ENCODE peak calls at places on chromosomes 6 and 20, in five cellular contexts. One of them, this sample, is unnamed.

GRCh38 chr20:10216146-10216741 is 2.4 kb upstream of the SNAP25 start:
- DNase-seq in AG04450: no peak
- DNase-seq in PC-3: no peak
- DNase-seq in fibroblast of pulmonary artery: no peak
- DNase-seq in fibroblast of the aortic adventitia: no peak
- DNase-seq in this sample: peak

GRCh38 chr20:44026932-44027685 is 112.5 kb downstream of the TOX2 start:
- DNase-seq in fibroblast of the aortic adventitia: no peak
- DNase-seq in fibroblast of pulmonary artery: no peak
- DNase-seq in PC-3: no peak
- DNase-seq in AG04450: no peak
- DNase-seq in this sample: peak

GRCh38 chr6:68635706-68636513 is 828 bp downstream of the ADGRB3 start:
- DNase-seq in fibroblast of the aortic adventitia: peak
- DNase-seq in fibroblast of pulmonary artery: peak
- DNase-seq in PC-3: no peak
- DNase-seq in AG04450: no peak
- DNase-seq in this sample: peak

GRCh38 chr20:62707981-62708521 is 585 bp upstream of the NTSR1 start:
- DNase-seq in fibroblast of the aortic adventitia: no peak
- DNase-seq in PC-3: peak
- DNase-seq in fibroblast of pulmonary artery: no peak
- DNase-seq in AG04450: no peak
- DNase-seq in this sample: no peak

GRCh38 chr20:7829776-7830175 is 110.5 kb downstream of the HAO1 start:
- DNase-seq in fibroblast of the aortic adventitia: no peak
- DNase-seq in fibroblast of pulmonary artery: no peak
- DNase-seq in AG04450: no peak
- DNase-seq in PC-3: no peak
- DNase-seq in this sample: no peak

GRCh38 chr20:561437-562231 is 18.0 kb upstream of the CSNK2A1 start:
- DNase-seq in fibroblast of the aortic adventitia: peak
- DNase-seq in PC-3: peak
- DNase-seq in AG04450: peak
- DNase-seq in fibroblast of pulmonary artery: peak
- DNase-seq in this sample: peak

GRCh38 chr20:57427239-57428127 is 36.3 kb downstream of the RBM38 start:
- DNase-seq in fibroblast of pulmonary artery: no peak
- DNase-seq in AG04450: no peak
- DNase-seq in fibroblast of the aortic adventitia: no peak
- DNase-seq in PC-3: peak
- DNase-seq in this sample: no peak

GRCh38 chr6:157550114-157550989 is 169.4 kb downstream of the ZDHHC14 start:
- DNase-seq in AG04450: no peak
- DNase-seq in fibroblast of the aortic adventitia: no peak
- DNase-seq in PC-3: no peak
- DNase-seq in fibroblast of pulmonary artery: no peak
- DNase-seq in this sample: no peak

GRCh38 chr20:9119776-9120175 is 50.9 kb downstream of the PLCB4 start:
- DNase-seq in fibroblast of the aortic adventitia: no peak
- DNase-seq in fibroblast of pulmonary artery: no peak
- DNase-seq in AG04450: no peak
- DNase-seq in PC-3: peak
- DNase-seq in this sample: peak

GRCh38 chr6:40139447-40139846 is 205.2 kb upstream of the MOCS1 start:
- DNase-seq in PC-3: no peak
- DNase-seq in AG04450: no peak
- DNase-seq in fibroblast of the aortic adventitia: no peak
- DNase-seq in fibroblast of pulmonary artery: no peak
- DNase-seq in this sample: no peak

GRCh38 chr6:33693186-33694158 is 18.0 kb downstream of the UQCC2 start:
- DNase-seq in fibroblast of pulmonary artery: no peak
- DNase-seq in PC-3: no peak
- DNase-seq in AG04450: no peak
- DNase-seq in fibroblast of the aortic adventitia: no peak
- DNase-seq in this sample: peak
- H3K4me3 ChIP-seq in fibroblast of pulmonary artery: no peak
- H3K4me3 ChIP-seq in PC-3: no peak
- H3K4me3 ChIP-seq in AG04450: no peak
- H3K4me3 ChIP-seq in fibroblast of the aortic adventitia: no peak
- H3K4me3 ChIP-seq in this sample: no peak

DNA sequence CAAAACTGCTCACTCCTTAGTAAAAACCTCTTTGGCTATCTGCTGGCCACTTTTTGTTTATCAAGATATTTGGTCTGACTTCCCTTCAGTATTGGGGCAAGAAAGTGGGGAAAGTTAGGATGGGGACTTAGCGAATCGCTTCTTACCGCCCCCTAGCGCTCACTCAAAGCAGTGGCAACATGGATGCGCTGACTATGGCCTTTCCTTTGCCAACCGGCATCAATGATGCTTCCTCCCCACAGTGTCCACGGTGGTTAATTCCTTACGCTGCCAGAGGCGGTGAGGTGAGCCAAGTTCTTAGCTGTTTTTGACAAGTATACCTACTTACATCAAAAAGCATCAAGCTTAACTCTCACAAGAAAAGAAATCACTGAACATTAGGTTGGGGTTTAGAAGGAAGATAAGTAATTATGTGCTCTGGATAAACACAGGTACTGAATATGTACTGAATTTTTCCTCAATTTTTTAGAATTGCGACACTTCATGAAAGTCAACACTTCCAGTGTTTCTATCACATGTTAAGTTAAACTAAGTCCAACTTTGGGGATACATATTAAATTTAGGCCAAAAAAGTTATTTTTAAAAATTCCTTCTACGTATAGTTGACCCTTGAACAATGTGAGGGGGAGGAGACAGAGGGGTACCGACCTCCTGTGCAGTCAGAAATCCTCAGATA is 86.7 kb downstream of the GMDS start:
- DNase-seq in AG04450: no peak
- DNase-seq in fibroblast of pulmonary artery: peak
- DNase-seq in PC-3: peak
- DNase-seq in fibroblast of the aortic adventitia: peak
- DNase-seq in this sample: peak
- TF ChIP-seq CTCF in AG04450: peak
- TF ChIP-seq CTCF in fibroblast of pulmonary artery: peak
- TF ChIP-seq CTCF in PC-3: peak
- TF ChIP-seq CTCF in fibroblast of the aortic adventitia: peak
- TF ChIP-seq CTCF in this sample: peak

GRCh38 chr6:143614270-143614669 is 63.5 kb upstream of the PHACTR2 start:
- DNase-seq in PC-3: no peak
- DNase-seq in fibroblast of pulmonary artery: no peak
- DNase-seq in fibroblast of the aortic adventitia: no peak
- DNase-seq in AG04450: no peak
- DNase-seq in this sample: no peak
- H3K4me3 ChIP-seq in PC-3: no peak
- H3K4me3 ChIP-seq in fibroblast of pulmonary artery: no peak
- H3K4me3 ChIP-seq in fibroblast of the aortic adventitia: no peak
- H3K4me3 ChIP-seq in AG04450: no peak
- H3K4me3 ChIP-seq in this sample: no peak

DNA sequence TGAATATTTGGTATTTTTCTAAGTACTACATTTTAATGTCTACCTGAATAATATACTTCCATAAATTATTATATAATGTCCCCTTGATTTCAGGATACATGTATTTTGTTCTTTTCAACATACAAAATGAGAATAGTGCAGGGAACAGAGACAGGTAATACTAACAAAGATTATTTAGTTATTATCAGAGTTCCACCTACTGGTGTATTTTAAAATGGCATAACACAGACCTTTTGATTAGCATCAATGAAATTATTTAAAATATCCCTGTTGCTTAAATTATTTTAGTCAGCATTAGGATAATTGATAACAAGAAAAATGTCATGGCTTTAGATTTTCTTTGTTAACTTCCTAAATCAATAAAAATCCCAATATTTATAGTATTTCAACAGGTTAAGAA is 184.0 kb downstream of the PRDM13 start:
- DNase-seq in fibroblast of the aortic adventitia: peak
- DNase-seq in PC-3: peak
- DNase-seq in fibroblast of pulmonary artery: no peak
- DNase-seq in AG04450: no peak
- DNase-seq in this sample: no peak
- TF ChIP-seq CTCF in fibroblast of the aortic adventitia: peak
- TF ChIP-seq CTCF in PC-3: peak
- TF ChIP-seq CTCF in fibroblast of pulmonary artery: peak
- TF ChIP-seq CTCF in AG04450: peak
- TF ChIP-seq CTCF in this sample: no peak